ENCODE peak calls at places on chromosome 17, in eight cellular contexts. One of them, this sample, is unnamed.

GRCh38 chr17:63613663-63614062 is 8.6 kb upstream of the MAP3K3 start:
- DNase-seq in GM20000: no peak
- DNase-seq in uterus: no peak
- DNase-seq in astrocyte: no peak
- DNase-seq in HL-60: no peak
- DNase-seq in dorsolateral prefrontal cortex: no peak
- DNase-seq in Calu3: no peak
- DNase-seq in AG09319: no peak
- DNase-seq in this sample: no peak

GRCh38 chr17:78762007-78762406 is 20.1 kb downstream of the CYTH1 start:
- DNase-seq in AG09319: no peak
- DNase-seq in uterus: no peak
- DNase-seq in dorsolateral prefrontal cortex: no peak
- DNase-seq in astrocyte: peak; percentile 45
- DNase-seq in Calu3: no peak
- DNase-seq in GM20000: no peak
- DNase-seq in HL-60: no peak
- DNase-seq in this sample: no peak

GRCh38 chr17:7673239-7673638 is 14.1 kb downstream of the TP53 start:
- DNase-seq in uterus: no peak
- DNase-seq in Calu3: peak; percentile 12
- DNase-seq in HL-60: no peak
- DNase-seq in GM20000: no peak
- DNase-seq in dorsolateral prefrontal cortex: no peak
- DNase-seq in astrocyte: no peak
- DNase-seq in AG09319: no peak
- DNase-seq in this sample: no peak

GRCh38 chr17:3770471-3770870 is 30.5 kb downstream of the ITGAE start:
- DNase-seq in HL-60: no peak
- DNase-seq in AG09319: no peak
- DNase-seq in dorsolateral prefrontal cortex: no peak
- DNase-seq in GM20000: peak; percentile 55
- DNase-seq in Calu3: no peak
- DNase-seq in uterus: no peak
- DNase-seq in astrocyte: no peak
- DNase-seq in this sample: peak; percentile 52

GRCh38 chr17:9309216-9309615 is 266.4 kb downstream of the STX8 start:
- DNase-seq in uterus: no peak
- DNase-seq in astrocyte: no peak
- DNase-seq in GM20000: no peak
- DNase-seq in dorsolateral prefrontal cortex: no peak
- DNase-seq in AG09319: no peak
- DNase-seq in HL-60: no peak
- DNase-seq in Calu3: no peak
- DNase-seq in this sample: no peak

GRCh38 chr17:80742091-80742490 is 197.5 kb downstream of the RPTOR start:
- DNase-seq in uterus: no peak
- DNase-seq in GM20000: no peak
- DNase-seq in AG09319: no peak
- DNase-seq in Calu3: no peak
- DNase-seq in HL-60: no peak
- DNase-seq in astrocyte: no peak
- DNase-seq in dorsolateral prefrontal cortex: no peak
- DNase-seq in this sample: no peak

GRCh38 chr17:9456265-9456664 is 119.4 kb downstream of the STX8 start:
- DNase-seq in AG09319: no peak
- DNase-seq in Calu3: no peak
- DNase-seq in HL-60: no peak
- DNase-seq in uterus: peak; percentile 21
- DNase-seq in GM20000: peak; percentile 37
- DNase-seq in dorsolateral prefrontal cortex: no peak
- DNase-seq in astrocyte: no peak
- DNase-seq in this sample: peak; percentile 37

GRCh38 chr17:40089085-40089895 is 11.1 kb downstream of the NR1D1 start:
- DNase-seq in uterus: no peak
- DNase-seq in HL-60: no peak
- DNase-seq in GM20000: no peak
- DNase-seq in Calu3: no peak
- DNase-seq in AG09319: no peak
- DNase-seq in dorsolateral prefrontal cortex: no peak
- DNase-seq in astrocyte: no peak
- DNase-seq in this sample: no peak

GRCh38 chr17:56424543-56425044 is 168.9 kb upstream of the NOG start:
- DNase-seq in AG09319: no peak
- DNase-seq in astrocyte: no peak
- DNase-seq in dorsolateral prefrontal cortex: no peak
- DNase-seq in uterus: no peak
- DNase-seq in Calu3: no peak
- DNase-seq in HL-60: no peak
- DNase-seq in GM20000: no peak
- DNase-seq in this sample: no peak

GRCh38 chr17:1032391-1032790 is 35.5 kb downstream of the TIMM22 start:
- DNase-seq in astrocyte: no peak
- DNase-seq in dorsolateral prefrontal cortex: no peak
- DNase-seq in AG09319: no peak
- DNase-seq in HL-60: no peak
- DNase-seq in uterus: no peak
- DNase-seq in GM20000: no peak
- DNase-seq in Calu3: no peak
- DNase-seq in this sample: no peak

GRCh38 chr17:34771891-34772290 is 189.4 kb downstream of the CCT6B start:
- DNase-seq in GM20000: no peak
- DNase-seq in astrocyte: no peak
- DNase-seq in HL-60: no peak
- DNase-seq in uterus: no peak
- DNase-seq in dorsolateral prefrontal cortex: no peak
- DNase-seq in Calu3: no peak
- DNase-seq in AG09319: no peak
- DNase-seq in this sample: no peak

GRCh38 chr17:78241277-78242023 is 10.0 kb downstream of the TMEM235 start:
- DNase-seq in HL-60: no peak
- DNase-seq in GM20000: no peak
- DNase-seq in astrocyte: peak; percentile 57
- DNase-seq in dorsolateral prefrontal cortex: peak; percentile 62
- DNase-seq in Calu3: no peak
- DNase-seq in uterus: no peak
- DNase-seq in AG09319: no peak
- DNase-seq in this sample: no peak

GRCh38 chr17:64115871-64116534 is 13.9 kb downstream of the ERN1 start:
- DNase-seq in uterus: no peak
- DNase-seq in GM20000: no peak
- DNase-seq in dorsolateral prefrontal cortex: no peak
- DNase-seq in HL-60: peak; percentile 74
- DNase-seq in Calu3: no peak
- DNase-seq in astrocyte: peak; percentile 89
- DNase-seq in AG09319: no peak
- DNase-seq in this sample: no peak

GRCh38 chr17:57859601-57860413 is 10.0 kb upstream of the MRPS23 start:
- DNase-seq in HL-60: no peak
- DNase-seq in astrocyte: no peak
- DNase-seq in dorsolateral prefrontal cortex: no peak
- DNase-seq in AG09319: no peak
- DNase-seq in uterus: peak; percentile 11
- DNase-seq in GM20000: no peak
- DNase-seq in Calu3: no peak
- DNase-seq in this sample: no peak

GRCh38 chr17:40307001-40307690 is 1.8 kb upstream of the RARA start:
- DNase-seq in HL-60: no peak
- DNase-seq in astrocyte: peak; percentile 50
- DNase-seq in GM20000: no peak
- DNase-seq in dorsolateral prefrontal cortex: no peak
- DNase-seq in uterus: peak; percentile 51
- DNase-seq in AG09319: peak; percentile 83
- DNase-seq in Calu3: peak; percentile 35
- DNase-seq in this sample: peak; percentile 23

GRCh38 chr17:32497431-32498205 is 10.8 kb downstream of the CDK5R1 start:
- DNase-seq in astrocyte: peak; percentile 11
- DNase-seq in Calu3: no peak
- DNase-seq in dorsolateral prefrontal cortex: no peak
- DNase-seq in AG09319: no peak
- DNase-seq in uterus: no peak
- DNase-seq in HL-60: no peak
- DNase-seq in GM20000: no peak
- DNase-seq in this sample: no peak

GRCh38 chr17:29954405-29954804 is 13.0 kb downstream of the EFCAB5 start:
- DNase-seq in uterus: no peak
- DNase-seq in HL-60: no peak
- DNase-seq in GM20000: no peak
- DNase-seq in dorsolateral prefrontal cortex: no peak
- DNase-seq in AG09319: no peak
- DNase-seq in astrocyte: no peak
- DNase-seq in Calu3: no peak
- DNase-seq in this sample: no peak
- TF ChIP-seq CTCF in uterus: no peak
- TF ChIP-seq CTCF in HL-60: no peak
- TF ChIP-seq CTCF in GM20000: no peak
- TF ChIP-seq CTCF in dorsolateral prefrontal cortex: no peak
- TF ChIP-seq CTCF in AG09319: peak; percentile 8
- TF ChIP-seq CTCF in astrocyte: no peak
- TF ChIP-seq CTCF in Calu3: no peak
- TF ChIP-seq CTCF in this sample: no peak

DNA sequence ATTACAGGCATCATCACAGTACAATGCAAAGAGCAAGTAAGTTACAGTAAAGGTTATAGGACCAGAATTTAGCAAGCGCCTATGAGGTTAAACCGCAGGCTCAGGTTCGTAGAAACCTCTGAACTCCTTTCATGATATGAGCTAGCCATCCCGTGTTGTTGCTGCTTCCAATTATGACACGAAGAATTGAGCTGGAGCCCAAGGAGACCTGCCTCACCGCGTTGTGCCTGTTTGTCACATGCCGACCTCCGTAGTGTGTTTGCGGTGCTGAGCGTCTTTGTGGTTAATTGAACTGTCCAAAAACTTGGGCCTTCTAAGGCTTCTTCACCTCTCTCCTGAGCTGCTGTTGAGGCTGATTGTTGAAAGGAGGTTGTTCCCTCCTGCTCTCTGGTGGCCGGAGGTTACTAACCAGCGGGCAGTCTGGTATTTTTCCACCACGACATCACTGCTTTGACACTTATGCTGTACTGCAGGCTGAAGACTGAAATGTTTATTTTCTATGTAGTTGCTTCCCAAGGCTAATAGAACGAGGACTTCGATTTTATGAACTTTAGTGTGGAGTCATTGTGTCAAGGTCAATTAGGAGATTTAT is 67.5 kb downstream of the SEC14L1 start:
- DNase-seq in dorsolateral prefrontal cortex: no peak
- DNase-seq in AG09319: peak; percentile 19
- DNase-seq in Calu3: no peak
- DNase-seq in astrocyte: peak; percentile 25
- DNase-seq in uterus: peak; percentile 48
- DNase-seq in HL-60: no peak
- DNase-seq in GM20000: no peak
- DNase-seq in this sample: no peak
- TF ChIP-seq CTCF in dorsolateral prefrontal cortex: peak; percentile 41
- TF ChIP-seq CTCF in AG09319: peak; percentile 54
- TF ChIP-seq CTCF in Calu3: no peak
- TF ChIP-seq CTCF in astrocyte: no peak
- TF ChIP-seq CTCF in uterus: peak; percentile 49
- TF ChIP-seq CTCF in HL-60: no peak
- TF ChIP-seq CTCF in GM20000: no peak
- TF ChIP-seq CTCF in this sample: no peak

DNA sequence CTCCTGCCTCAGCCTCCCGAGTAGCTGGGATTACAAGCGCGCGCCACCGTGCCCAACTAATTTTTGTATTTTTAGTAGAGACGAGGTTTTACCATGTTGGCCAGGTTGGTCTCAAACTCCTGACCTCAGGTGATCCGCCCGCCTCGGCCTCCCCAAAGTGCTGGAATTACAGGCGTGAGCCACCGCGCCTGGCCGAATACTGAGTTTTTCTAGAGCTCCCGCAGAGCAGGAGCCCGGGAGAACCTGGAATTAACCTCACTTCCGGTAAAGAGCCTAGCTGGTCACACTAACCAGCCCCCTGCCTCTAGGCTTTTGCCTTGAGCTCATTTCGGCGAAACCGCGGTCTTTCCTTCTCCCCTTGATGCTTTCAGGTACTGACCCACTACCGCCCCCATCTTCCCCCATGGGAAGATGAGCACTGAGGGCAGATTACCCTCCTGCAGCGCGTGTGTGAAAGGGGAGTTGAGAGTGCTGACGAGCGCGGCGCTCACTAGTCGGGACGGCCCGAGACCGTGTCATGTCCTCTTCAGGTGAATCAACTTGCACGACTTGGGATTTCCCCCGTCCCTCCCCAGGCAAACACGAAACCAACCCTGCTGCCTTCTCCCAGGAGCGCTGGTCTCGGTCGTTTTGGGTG is 743 bp upstream of the NEK8 start:
- DNase-seq in uterus: peak; percentile 51
- DNase-seq in astrocyte: peak; percentile 23
- DNase-seq in HL-60: peak; percentile 70
- DNase-seq in dorsolateral prefrontal cortex: peak; percentile 44
- DNase-seq in Calu3: peak; percentile 74
- DNase-seq in AG09319: no peak
- DNase-seq in GM20000: peak; percentile 83
- DNase-seq in this sample: peak; percentile 80
- TF ChIP-seq CTCF in uterus: peak; percentile 26
- TF ChIP-seq CTCF in astrocyte: no peak
- TF ChIP-seq CTCF in HL-60: peak; percentile 4
- TF ChIP-seq CTCF in dorsolateral prefrontal cortex: no peak
- TF ChIP-seq CTCF in Calu3: no peak
- TF ChIP-seq CTCF in AG09319: peak; percentile 23
- TF ChIP-seq CTCF in GM20000: no peak
- TF ChIP-seq CTCF in this sample: peak; percentile 30

GRCh38 chr17:45231481-45232116 is 9.9 kb downstream of the FMNL1 start:
- DNase-seq in Calu3: peak; percentile 85
- DNase-seq in HL-60: no peak
- DNase-seq in AG09319: no peak
- DNase-seq in GM20000: no peak
- DNase-seq in astrocyte: no peak
- DNase-seq in uterus: no peak
- DNase-seq in dorsolateral prefrontal cortex: no peak
- DNase-seq in this sample: no peak
- TF ChIP-seq CTCF in Calu3: peak; percentile 66
- TF ChIP-seq CTCF in HL-60: no peak
- TF ChIP-seq CTCF in AG09319: peak; percentile 16
- TF ChIP-seq CTCF in GM20000: peak; percentile 31
- TF ChIP-seq CTCF in astrocyte: no peak
- TF ChIP-seq CTCF in uterus: no peak
- TF ChIP-seq CTCF in dorsolateral prefrontal cortex: no peak
- TF ChIP-seq CTCF in this sample: peak; percentile 38

DNA sequence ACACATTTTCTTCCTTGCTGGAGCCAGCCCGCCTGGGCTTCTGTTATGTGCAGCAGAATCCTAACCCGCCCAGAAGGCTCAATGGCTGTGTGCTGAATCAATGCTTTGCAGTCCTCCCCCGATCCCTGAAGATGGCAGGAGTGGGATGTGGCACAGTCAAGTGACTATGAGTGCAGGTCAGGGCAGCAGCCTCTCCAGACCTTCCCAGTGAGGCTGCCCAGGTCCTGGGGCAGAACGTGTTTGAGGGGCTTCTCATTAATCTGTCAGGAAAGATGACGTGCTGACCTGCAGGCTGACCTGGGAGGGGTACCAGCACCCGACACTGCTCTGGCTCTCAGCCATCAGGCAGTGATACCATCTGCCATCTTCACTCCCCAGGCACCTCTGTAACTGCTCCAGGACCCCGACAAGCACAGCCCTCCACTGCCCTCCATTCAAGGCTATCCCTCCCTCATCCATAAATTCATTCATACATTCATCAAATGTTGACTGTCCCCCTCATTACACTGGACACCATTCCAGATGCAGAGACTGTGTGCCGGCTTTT is 35.1 kb downstream of the LRRC75A start:
- DNase-seq in HL-60: no peak
- DNase-seq in GM20000: no peak
- DNase-seq in astrocyte: no peak
- DNase-seq in AG09319: no peak
- DNase-seq in dorsolateral prefrontal cortex: no peak
- DNase-seq in uterus: no peak
- DNase-seq in Calu3: no peak
- DNase-seq in this sample: no peak
- TF ChIP-seq CTCF in HL-60: no peak
- TF ChIP-seq CTCF in GM20000: no peak
- TF ChIP-seq CTCF in astrocyte: no peak
- TF ChIP-seq CTCF in AG09319: no peak
- TF ChIP-seq CTCF in dorsolateral prefrontal cortex: no peak
- TF ChIP-seq CTCF in uterus: no peak
- TF ChIP-seq CTCF in Calu3: no peak
- TF ChIP-seq CTCF in this sample: no peak

This sample was measured in GM10248.